ENCODE peak calls at places on chromosomes 3 and 15, in five cellular contexts. T is C1 segment of cervical spinal cord; F is HTR-8/SVneo; V is cardiac muscle cell; Y is activated CD8-positive, alpha-beta memory T cell treated with anti-CD3 and anti-CD28 coated beads for 48 hours. Q is an unnamed sample.

GRCh38 chr3:23308986-23309625 is 106.0 kb downstream of the UBE2E2 start:
- DNase-seq in T (no peak), F (no peak), V (no peak), Y (no peak), Q (no peak)

GRCh38 chr15:75091814-75092213 is 68.4 kb downstream of the PPCDC start:
- DNase-seq in T (no peak), F (no peak), V (no peak), Y (no peak), Q (no peak)

GRCh38 chr3:113212155-113212844 is 943 bp downstream of the BOC start:
- DNase-seq in T (no peak), F (peak), V (peak), Y (no peak), Q (no peak)

GRCh38 chr15:60364306-60364924 is 33.4 kb downstream of the ANXA2 start:
- DNase-seq in T (no peak), F (no peak), V (no peak), Y (no peak), Q (no peak)

GRCh38 chr3:149639093-149639486 is 18.7 kb downstream of the WWTR1 start:
- DNase-seq in T (no peak), F (no peak), V (no peak), Y (no peak), Q (no peak)

GRCh38 chr3:148957586-148957985 is 33.8 kb upstream of the GYG1 start:
- DNase-seq in T (no peak), F (no peak), V (peak), Y (no peak), Q (no peak)

GRCh38 chr3:144324061-144324460 is 352.4 kb downstream of the DIPK2A start:
- DNase-seq in T (no peak), F (no peak), V (no peak), Y (no peak), Q (no peak)

GRCh38 chr15:73632670-73633058 is 525 bp downstream of the NPTN start:
- DNase-seq in T (no peak), F (no peak), V (peak), Y (peak), Q (no peak)

GRCh38 chr3:86800116-86800515 is 190.8 kb downstream of the VGLL3 start:
- DNase-seq in T (no peak), F (no peak), V (no peak), Y (no peak), Q (no peak)

GRCh38 chr3:172203522-172204258 is 164.3 kb downstream of the FNDC3B start:
- DNase-seq in T (peak), F (no peak), V (no peak), Y (no peak), Q (peak)

GRCh38 chr3:159620873-159621272 is 367.8 kb upstream of the IL12A start:
- DNase-seq in T (no peak), F (peak), V (no peak), Y (no peak), Q (no peak)

GRCh38 chr15:80596521-80596976 is 98.6 kb upstream of the ABHD17C start:
- DNase-seq in T (no peak), F (no peak), V (no peak), Y (no peak), Q (no peak)